ENCODE peak calls at places on chromosomes 12 and 14, in eight cellular contexts. P is LoVo; B is iPS-NIHi11; Y is nephron progenitor cell; Z is A549; R is occipital lobe; I is stimulated activated CD8-positive, alpha-beta memory T cell treated with anti-CD3 and anti-CD28 coated beads, Interleukin-15, amount 100 ng/mL, for 1 hour; S is C1 segment of cervical spinal cord. V is an unnamed sample.

GRCh38 chr14:104144911-104145825 is 6.8 kb downstream of the KIF26A start:
- DNase-seq in P (no peak), B (peak), Y (peak), Z (no peak), R (no peak), I (no peak), S (no peak), V (no peak)

GRCh38 chr12:107486140-107486892 is 199.3 kb upstream of the PWP1 start:
- DNase-seq in P (no peak), B (no peak), Y (no peak), Z (no peak), R (no peak), I (no peak), S (no peak), V (no peak)

GRCh38 chr12:78898416-78898815 is 33.8 kb downstream of the SYT1 start:
- DNase-seq in P (no peak), B (no peak), Y (no peak), Z (no peak), R (peak), I (no peak), S (peak), V (peak)

GRCh38 chr12:130384234-130384633 is 46.5 kb downstream of the PIWIL1 start:
- DNase-seq in P (no peak), B (no peak), Y (no peak), Z (no peak), R (no peak), I (no peak), S (no peak), V (no peak)

GRCh38 chr14:58488550-58488949 is 61.0 kb downstream of the KIAA0586 start:
- DNase-seq in P (no peak), B (no peak), Y (no peak), Z (no peak), R (no peak), I (no peak), S (no peak), V (no peak)

GRCh38 chr12:42421844-42422779 is 96.1 kb downstream of the PPHLN1 start:
- DNase-seq in P (no peak), B (no peak), Y (no peak), Z (peak), R (no peak), I (no peak), S (no peak), V (no peak)

GRCh38 chr14:68181395-68182326 is 362.1 kb downstream of the RAD51B start:
- DNase-seq in P (peak), B (no peak), Y (no peak), Z (peak), R (no peak), I (no peak), S (no peak), V (no peak)

GRCh38 chr12:82963961-82964360 is 277.3 kb downstream of the TMTC2 start:
- DNase-seq in P (no peak), B (no peak), Y (no peak), Z (no peak), R (no peak), I (no peak), S (no peak), V (no peak)

GRCh38 chr12:124769881-124770512 is 93.7 kb downstream of the SCARB1 start:
- DNase-seq in P (no peak), B (no peak), Y (no peak), Z (no peak), R (no peak), I (no peak), S (no peak), V (no peak)

GRCh38 chr12:75481774-75482173 is 1.2 kb downstream of the GLIPR1 start:
- DNase-seq in P (no peak), B (no peak), Y (no peak), Z (no peak), R (no peak), I (no peak), S (no peak), V (no peak)

GRCh38 chr14:77120771-77121743 is 20.5 kb downstream of the ZDHHC22 start:
- DNase-seq in P (no peak), B (no peak), Y (no peak), Z (no peak), R (peak), I (no peak), S (peak), V (no peak)

GRCh38 chr12:113165521-113166450 is 16.3 kb downstream of the CFAP73 start:
- DNase-seq in P (no peak), B (no peak), Y (no peak), Z (no peak), R (no peak), I (no peak), S (no peak), V (no peak)

GRCh38 chr12:103645202-103645601 is 58.1 kb downstream of the STAB2 start:
- DNase-seq in P (no peak), B (no peak), Y (no peak), Z (no peak), R (no peak), I (no peak), S (no peak), V (no peak)

GRCh38 chr14:96852823-96853422 is 55.7 kb downstream of the VRK1 start:
- DNase-seq in P (peak), B (no peak), Y (peak), Z (peak), R (no peak), I (no peak), S (no peak), V (no peak)

GRCh38 chr14:73245401-73246325 is 8.4 kb downstream of the PAPLN start:
- DNase-seq in P (no peak), B (peak), Y (no peak), Z (no peak), R (no peak), I (peak), S (peak), V (no peak)

GRCh38 chr12:109452489-109452888 is 24.6 kb downstream of the KCTD10 start:
- DNase-seq in P (no peak), B (no peak), Y (no peak), Z (no peak), R (no peak), I (no peak), S (no peak), V (no peak)

GRCh38 chr12:88472775-88473174 is 107.5 kb downstream of the KITLG start:
- DNase-seq in P (no peak), B (no peak), Y (no peak), Z (no peak), R (no peak), I (no peak), S (no peak), V (no peak)

GRCh38 chr12:109115404-109115757 is 1.0 kb upstream of the ACACB start:
- DNase-seq in P (no peak), B (no peak), Y (no peak), Z (no peak), R (no peak), I (no peak), S (no peak), V (no peak)

GRCh38 chr12:49298160-49298559 is 3.2 kb downstream of the PRPH start:
- DNase-seq in P (no peak), B (no peak), Y (no peak), Z (peak), R (no peak), I (no peak), S (no peak), V (no peak)

GRCh38 chr12:50220357-50221061 is 53.3 kb upstream of the CERS5 start:
- DNase-seq in P (no peak), B (no peak), Y (no peak), Z (peak), R (no peak), I (no peak), S (no peak), V (no peak)

GRCh38 chr12:39352470-39352869 is 90.5 kb downstream of the KIF21A start:
- DNase-seq in P (no peak), B (no peak), Y (no peak), Z (no peak), R (no peak), I (no peak), S (no peak), V (no peak)

GRCh38 chr12:120684523-120684932 is 2.4 kb upstream of the MLEC start:
- DNase-seq in P (no peak), B (no peak), Y (no peak), Z (peak), R (no peak), I (no peak), S (no peak), V (no peak)

GRCh38 chr12:56694161-56694560 is 6.1 kb upstream of the PTGES3 start:
- DNase-seq in P (no peak), B (no peak), Y (no peak), Z (no peak), R (no peak), I (no peak), S (no peak), V (no peak)

GRCh38 chr12:131699434-131699833 is 11.5 kb upstream of the SFSWAP start:
- DNase-seq in P (no peak), B (no peak), Y (no peak), Z (no peak), R (no peak), I (no peak), S (no peak), V (no peak)

GRCh38 chr14:29926228-29926627 is 1.4 kb downstream of the PRKD1 start:
- DNase-seq in P (no peak), B (peak), Y (peak), Z (no peak), R (no peak), I (no peak), S (no peak), V (no peak)

GRCh38 chr14:89827260-89827659 is 127.3 kb downstream of the EFCAB11 start:
- DNase-seq in P (no peak), B (no peak), Y (no peak), Z (no peak), R (no peak), I (no peak), S (no peak), V (no peak)

GRCh38 chr12:105907982-105908381 is 230.8 kb downstream of the NUAK1 start:
- DNase-seq in P (no peak), B (no peak), Y (no peak), Z (no peak), R (no peak), I (no peak), S (no peak), V (no peak)